ENCODE peak calls at places on chromosome 13, in seven cellular contexts. I, H, N, Q, S, W and J are unnamed samples.

GRCh38 chr13:40058757-40059236 is 403.3 kb downstream of the COG6 start:
- DNase-seq in S (no peak), Q (no peak), N (no peak), I (no peak), H (no peak), W (no peak), J (no peak)

GRCh38 chr13:27172495-27172842 is 858 bp upstream of the USP12 start:
- DNase-seq in H (no peak), Q (no peak), N (peak; percentile 78), I (peak; percentile 68), W (no peak), S (no peak), J (peak; percentile 56)

GRCh38 chr13:32261567-32261966 is 53.6 kb downstream of the ZAR1L start:
- DNase-seq in N (peak; percentile 88), W (no peak), H (no peak), I (no peak), S (peak; percentile 71), Q (peak; percentile 42), J (peak; percentile 73)

GRCh38 chr13:106986033-106986484 is 418.1 kb upstream of the ARGLU1 start:
- DNase-seq in I (no peak), N (peak; percentile 3), S (peak; percentile 73), H (no peak), W (no peak), Q (no peak), J (peak; percentile 38)

GRCh38 chr13:61684976-61685682 is 269.5 kb upstream of the PCDH20 start:
- DNase-seq in W (no peak), N (no peak), Q (no peak), I (no peak), H (no peak), S (no peak), J (no peak)

GRCh38 chr13:75550159-75550567 is 572 bp downstream of the UCHL3 start:
- DNase-seq in Q (peak; percentile 43), H (no peak), N (peak; percentile 91), W (no peak), I (no peak), S (peak; percentile 56), J (peak; percentile 81)

GRCh38 chr13:101397742-101398141 is 18.6 kb downstream of the NALCN start:
- DNase-seq in Q (no peak), W (no peak), I (no peak), H (no peak), S (peak; percentile 91), N (peak; percentile 93), J (peak; percentile 49)

GRCh38 chr13:91135376-91135775 is 212.1 kb upstream of the MIR17HG start:
- DNase-seq in W (no peak), H (no peak), N (no peak), I (no peak), S (no peak), Q (no peak), J (no peak)

GRCh38 chr13:76822691-76823267 is 63.4 kb downstream of the KCTD12 start:
- DNase-seq in S (no peak), W (no peak), I (no peak), N (peak; percentile 74), H (no peak), Q (no peak), J (peak; percentile 54)

GRCh38 chr13:41802684-41803554 is 158.0 kb downstream of the VWA8 start:
- DNase-seq in I (no peak), Q (no peak), W (no peak), S (peak; percentile 60), N (peak; percentile 87), H (no peak), J (peak; percentile 22)

GRCh38 chr13:81929988-81930387 is 1589.1 kb upstream of the SPRY2 start:
- DNase-seq in W (no peak), N (peak; percentile 14), H (no peak), I (no peak), Q (peak; percentile 34), S (no peak), J (peak; percentile 78)

GRCh38 chr13:27117158-27117557 is 54.5 kb downstream of the USP12 start:
- DNase-seq in S (no peak), I (no peak), H (no peak), W (no peak), Q (no peak), N (no peak), J (peak; percentile 75)

GRCh38 chr13:44243198-44243852 is 130.3 kb upstream of the SERP2 start:
- DNase-seq in H (no peak), S (peak; percentile 97), N (peak; percentile 73), W (no peak), Q (no peak), I (peak; percentile 76), J (no peak)

GRCh38 chr13:36328821-36329220 is 17.4 kb downstream of the SPART start:
- DNase-seq in H (no peak), Q (no peak), S (no peak), W (no peak), N (no peak), I (no peak), J (no peak)

GRCh38 chr13:83065136-83065535 is 817.1 kb downstream of the SLITRK1 start:
- DNase-seq in S (no peak), W (no peak), N (peak; percentile 66), I (no peak), H (no peak), Q (no peak), J (peak; percentile 88)

GRCh38 chr13:20428666-20429644 is 96.7 kb downstream of the CRYL1 start:
- DNase-seq in W (no peak), I (no peak), H (no peak), N (peak; percentile 66), Q (no peak), S (no peak), J (no peak)

GRCh38 chr13:22141636-22142035 is 470.8 kb downstream of the FGF9 start:
- DNase-seq in N (no peak), W (no peak), I (no peak), S (no peak), H (no peak), Q (no peak), J (no peak)

GRCh38 chr13:94550030-94550738 is 45.8 kb downstream of the TGDS start:
- DNase-seq in H (no peak), Q (no peak), N (peak; percentile 80), W (no peak), I (no peak), S (no peak), J (peak; percentile 71)

GRCh38 chr13:63609574-63609973 is 2193.9 kb upstream of the PCDH20 start:
- DNase-seq in S (no peak), Q (no peak), H (no peak), W (no peak), I (no peak), N (no peak), J (no peak)

GRCh38 chr13:106867249-106867648 is 299.3 kb upstream of the ARGLU1 start:
- DNase-seq in I (no peak), W (no peak), S (no peak), N (peak; percentile 9), Q (no peak), H (no peak), J (peak; percentile 17)

GRCh38 chr13:23739597-23739996 is 149.6 kb downstream of the MIPEP start:
- DNase-seq in S (no peak), Q (peak; percentile 75), W (no peak), H (no peak), I (no peak), N (no peak), J (no peak)

GRCh38 chr13:87986639-87987250 is 315.6 kb downstream of the SLITRK5 start:
- DNase-seq in S (no peak), I (no peak), Q (no peak), H (no peak), W (no peak), N (no peak), J (no peak)

GRCh38 chr13:105990256-105990958 is 545.1 kb downstream of the EFNB2 start:
- DNase-seq in N (peak; percentile 16), I (no peak), S (no peak), W (no peak), Q (no peak), H (no peak), J (no peak)